ENCODE peak calls at places on chromosome 10, in ten cellular contexts. F, Y, S, W, I, N, E, M, D and A are unnamed samples.
A peak's percentile ranks its signal among the peaks of the same experiment; 100 is the strongest.

GRCh38 chr10:14416308-14416700 is 85.6 kb upstream of the FRMD4A start:
- DNase-seq in F (no peak), Y (peak; percentile 26), S (no peak), E (no peak), D (peak; percentile 74), M (no peak), N (no peak), I (no peak), W (no peak), A (no peak)

GRCh38 chr10:95818663-95819062 is 62.7 kb downstream of the ENTPD1 start:
- DNase-seq in D (peak; percentile 48), M (peak; percentile 83), F (no peak), W (no peak), S (peak; percentile 71), N (no peak), I (no peak), Y (peak; percentile 81), E (no peak), A (no peak)

GRCh38 chr10:102413053-102413705 is 5.4 kb downstream of the PSD start:
- DNase-seq in F (no peak), E (no peak), W (peak; percentile 90), S (no peak), M (no peak), I (peak; percentile 68), D (peak; percentile 67), Y (peak; percentile 56), N (peak; percentile 84), A (peak; percentile 95)

GRCh38 chr10:59589721-59590120 is 119.9 kb downstream of the SLC16A9 start:
- DNase-seq in W (no peak), D (no peak), Y (no peak), N (no peak), M (no peak), E (no peak), F (no peak), S (no peak), I (no peak), A (no peak)

GRCh38 chr10:42990016-42990720 is 86.7 kb upstream of the RET start:
- DNase-seq in N (no peak), S (no peak), I (no peak), F (peak; percentile 17), M (no peak), E (peak; percentile 25), D (no peak), Y (no peak), W (no peak), A (peak; percentile 31)

GRCh38 chr10:78560393-78560688 is 508.4 kb upstream of the ZMIZ1 start:
- DNase-seq in S (no peak), Y (no peak), I (no peak), F (no peak), E (no peak), N (no peak), W (no peak), D (no peak), M (no peak), A (no peak)

GRCh38 chr10:352476-353235 is 217.4 kb downstream of the ZMYND11 start:
- DNase-seq in M (no peak), I (no peak), W (peak; percentile 7), N (no peak), F (no peak), Y (no peak), D (no peak), E (no peak), S (no peak), A (peak; percentile 33)

GRCh38 chr10:100554902-100555301 is 19.2 kb downstream of the HIF1AN start:
- DNase-seq in I (no peak), W (no peak), E (no peak), Y (no peak), N (no peak), D (no peak), M (no peak), F (no peak), S (no peak), A (no peak)

GRCh38 chr10:119412831-119413737 is 129.4 kb downstream of the RGS10 start:
- DNase-seq in D (peak; percentile 86), S (peak; percentile 62), M (no peak), N (no peak), F (no peak), I (no peak), Y (peak; percentile 47), E (no peak), W (peak; percentile 87), A (peak; percentile 70)

GRCh38 chr10:1369197-1369596 is 313.0 kb downstream of the WDR37 start:
- DNase-seq in Y (no peak), E (no peak), S (no peak), W (peak; percentile 17), M (no peak), I (no peak), F (no peak), N (no peak), D (no peak), A (peak; percentile 69)

DNA sequence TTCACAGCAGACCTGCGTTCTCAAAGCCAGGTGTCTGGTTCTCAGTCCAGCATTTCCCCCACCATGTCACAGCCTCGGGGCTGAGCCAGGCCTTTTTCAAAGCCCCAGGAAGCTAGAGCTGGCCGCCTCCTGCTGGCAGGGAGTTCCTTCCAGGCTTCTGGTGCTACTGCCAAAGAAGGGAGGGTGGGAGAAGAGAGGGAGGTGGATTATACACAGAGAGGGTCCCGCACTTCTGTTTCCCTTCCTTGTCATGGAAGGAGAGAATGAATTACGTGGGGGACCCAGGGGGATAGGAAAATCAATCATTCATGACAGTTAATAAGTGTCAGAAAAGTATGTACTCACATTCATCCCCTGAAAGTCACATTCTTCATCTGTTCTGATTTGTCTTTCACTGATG is 600 bp upstream of the LGI1 start:
- DNase-seq in W (no peak), N (no peak), D (peak; percentile 49), S (no peak), F (no peak), Y (no peak), M (no peak), I (no peak), E (no peak), A (no peak)
- H3K4me3 ChIP-seq in W (no peak overlapping the region), N (no peak overlapping the region), D (no peak overlapping the region), S (no peak overlapping the region), F (no peak overlapping the region), Y (no peak overlapping the region), M (no peak overlapping the region), I (no peak overlapping the region), E (peak overlapping the region; percentile 54), A (no peak overlapping the region)

GRCh38 chr10:8059191-8059936 is 4.9 kb downstream of the GATA3 start:
- DNase-seq in N (peak; percentile 17), E (no peak), I (no peak), M (peak; percentile 71), Y (no peak), D (no peak), F (no peak), S (no peak), W (no peak), A (peak; percentile 52)
- H3K4me3 ChIP-seq in N (no peak overlapping the region), E (no peak overlapping the region), I (peak overlapping the region; percentile 57), M (peak overlapping the region; percentile 4), Y (no peak overlapping the region), D (no peak overlapping the region), F (no peak overlapping the region), S (no peak overlapping the region), W (peak overlapping the region; percentile 92), A (no peak overlapping the region)

GRCh38 chr10:99432047-99432446 is 1.6 kb upstream of the GOT1 start:
- DNase-seq in D (no peak), F (no peak), S (no peak), E (no peak), N (no peak), I (no peak), M (no peak), W (no peak), Y (no peak), A (no peak)

GRCh38 chr10:99431190-99431549 is 746 bp upstream of the GOT1 start:
- DNase-seq in I (peak; percentile 44), N (peak; percentile 38), D (peak; percentile 64), E (peak; percentile 86), M (no peak), F (peak; percentile 71), W (peak; percentile 33), Y (peak; percentile 57), S (no peak), A (peak; percentile 47)

GRCh38 chr10:99430116-99430450 is 341 bp downstream of the GOT1 start:
- DNase-seq in S (no peak), F (no peak), W (no peak), E (no peak), Y (no peak), M (no peak), I (no peak), N (peak; percentile 43), D (no peak), A (no peak)

GRCh38 chr10:99429521-99430095 is 816 bp downstream of the GOT1 start:
- DNase-seq in N (peak; percentile 8), Y (no peak), W (no peak), F (no peak), I (no peak), S (no peak), D (peak; percentile 28), M (no peak), E (no peak), A (peak; percentile 47)

DNA sequence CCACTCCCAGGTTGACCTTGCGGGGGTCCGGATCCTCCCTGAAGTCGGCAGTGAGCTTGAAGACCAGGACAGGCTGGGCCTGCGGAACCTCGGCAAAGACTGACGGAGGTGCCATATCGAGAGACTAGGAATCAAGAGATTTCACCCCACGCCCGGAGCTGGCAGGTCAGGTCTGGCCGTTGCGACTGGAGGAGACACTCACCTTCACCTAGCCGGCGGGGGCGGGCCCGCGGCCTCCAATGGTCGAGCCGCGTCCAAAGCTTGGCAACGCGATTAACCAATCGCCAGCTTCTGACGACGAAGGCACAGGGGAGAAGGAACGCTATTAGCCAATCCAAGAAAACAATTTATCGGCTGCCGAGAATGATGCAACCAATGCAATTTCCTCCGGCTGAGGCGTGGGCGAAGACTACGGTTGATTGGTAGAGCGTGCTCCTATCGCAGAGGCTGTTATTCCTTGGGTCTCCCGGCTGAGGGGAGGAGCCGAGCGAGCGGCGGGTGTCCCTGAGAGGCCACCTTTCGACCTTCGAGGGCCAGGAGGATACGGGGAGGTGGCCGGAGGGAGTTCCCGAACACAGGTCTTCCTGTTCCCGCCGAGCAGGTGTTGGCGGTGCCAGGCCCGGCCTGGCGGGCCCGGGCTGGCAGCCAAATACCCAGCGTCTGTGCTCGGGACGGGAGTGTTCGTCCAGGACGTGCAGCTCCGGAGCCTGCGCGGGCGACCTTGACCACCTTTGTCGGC is at the start of gene GOT1:
- DNase-seq in F (peak; percentile 94), E (peak; percentile 97), W (peak; percentile 97), I (peak; percentile 95), S (peak; percentile 98), D (peak; percentile 100), N (peak; percentile 98), Y (peak; percentile 99), M (peak; percentile 99), A (peak; percentile 97)
- H3K4me3 ChIP-seq in F (peak within 1 kb of the TSS; percentile 48), E (peak within 1 kb of the TSS; percentile 94), W (peak within 1 kb of the TSS; percentile 98), I (peak within 1 kb of the TSS; percentile 89), S (peak within 1 kb of the TSS; percentile 97), D (peak within 1 kb of the TSS; percentile 85), N (peak within 1 kb of the TSS; percentile 96), Y (peak within 1 kb of the TSS; percentile 99), M (peak within 1 kb of the TSS; percentile 53), A (peak within 1 kb of the TSS; percentile 96)

DNA sequence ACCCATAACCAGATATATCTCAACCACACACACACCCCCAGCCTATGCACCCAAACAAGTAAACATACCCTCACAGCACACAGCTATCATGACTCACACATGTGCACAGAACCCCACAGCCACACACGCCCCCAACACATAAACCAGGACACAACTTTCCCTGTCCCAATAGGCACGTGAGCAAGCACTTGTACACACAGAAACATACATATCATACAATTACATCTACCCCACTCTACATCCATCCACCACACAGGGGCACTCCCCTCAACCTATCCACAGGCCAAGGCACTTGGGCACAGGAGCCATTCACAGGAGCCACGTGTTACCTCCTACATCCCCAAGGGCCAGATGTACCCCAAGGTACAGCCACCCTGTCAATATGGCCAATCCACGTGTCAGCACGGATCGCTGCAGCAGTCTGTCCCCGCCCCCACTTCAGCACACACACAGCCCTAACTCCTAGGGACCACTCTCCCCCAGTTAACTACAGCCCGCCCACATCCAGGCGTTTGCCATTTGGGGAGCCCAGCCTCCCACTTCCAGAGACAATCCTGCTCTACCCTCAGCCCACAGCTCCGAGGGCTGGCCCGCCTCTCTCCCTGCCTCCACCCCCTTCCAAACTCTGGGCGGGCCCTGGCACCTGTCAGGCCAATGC is 163.5 kb downstream of the SH3PXD2A start:
- DNase-seq in E (no peak), I (no peak), Y (no peak), W (no peak), S (no peak), N (peak; percentile 37), M (no peak), D (no peak), F (peak; percentile 56), A (no peak)
- H3K4me3 ChIP-seq in E (no peak overlapping the region), I (no peak overlapping the region), Y (peak overlapping the region; percentile 58), W (no peak overlapping the region), S (no peak overlapping the region), N (peak overlapping the region; percentile 69), M (no peak overlapping the region), D (no peak overlapping the region), F (peak overlapping the region; percentile 33), A (peak overlapping the region; percentile 51)